ENCODE peak calls at places on chromosomes 11 and 22, in ten cellular contexts. F, E, A, X, Y, M, U, R, N and J are unnamed samples.

GRCh38 chr22:48925450-48925849 is 902.2 kb downstream of the BRD1 start:
- DNase-seq in F (no peak), E (no peak), A (no peak), X (no peak), Y (peak), M (no peak), U (no peak), R (no peak), N (no peak), J (no peak)

GRCh38 chr22:32660292-32660691 is 141.2 kb upstream of the TIMP3 start:
- DNase-seq in F (peak), E (no peak), A (peak), X (peak), Y (peak), M (peak), U (peak), R (no peak), N (peak), J (peak)

GRCh38 chr22:37604875-37605274 is 3.8 kb upstream of the GGA1 start:
- DNase-seq in F (no peak), E (no peak), A (no peak), X (no peak), Y (peak), M (peak), U (no peak), R (no peak), N (no peak), J (no peak)

GRCh38 chr11:129320485-129320884 is 55.2 kb upstream of the BARX2 start:
- DNase-seq in F (no peak), E (no peak), A (no peak), X (no peak), Y (no peak), M (no peak), U (no peak), R (no peak), N (no peak), J (no peak)

GRCh38 chr11:46555269-46556054 is 38.4 kb downstream of the AMBRA1 start:
- DNase-seq in F (no peak), E (peak), A (no peak), X (peak), Y (peak), M (no peak), U (no peak), R (no peak), N (no peak), J (no peak)

GRCh38 chr11:68598816-68599653 is 85.3 kb upstream of the GAL start:
- DNase-seq in F (no peak), E (no peak), A (no peak), X (no peak), Y (no peak), M (no peak), U (no peak), R (no peak), N (no peak), J (no peak)

GRCh38 chr11:94750319-94751215 is 17.6 kb upstream of the AMOTL1 start:
- DNase-seq in F (no peak), E (no peak), A (no peak), X (no peak), Y (no peak), M (no peak), U (peak), R (no peak), N (peak), J (no peak)

GRCh38 chr11:35681181-35681767 is 18.7 kb downstream of the TRIM44 start:
- DNase-seq in F (no peak), E (no peak), A (no peak), X (no peak), Y (no peak), M (no peak), U (no peak), R (no peak), N (no peak), J (no peak)

GRCh38 chr22:39928556-39929401 is 27.9 kb downstream of the GRAP2 start:
- DNase-seq in F (no peak), E (no peak), A (no peak), X (no peak), Y (no peak), M (no peak), U (no peak), R (no peak), N (no peak), J (no peak)

GRCh38 chr11:46393231-46393616 is 1.6 kb upstream of the CHRM4 start:
- DNase-seq in F (no peak), E (no peak), A (no peak), X (no peak), Y (no peak), M (no peak), U (no peak), R (no peak), N (no peak), J (no peak)

GRCh38 chr22:23098718-23099524 is 28.6 kb downstream of the GNAZ start:
- DNase-seq in F (no peak), E (no peak), A (peak), X (no peak), Y (no peak), M (no peak), U (peak), R (no peak), N (no peak), J (no peak)

GRCh38 chr22:27885977-27886842 is 32.8 kb downstream of the PITPNB start:
- DNase-seq in F (peak), E (no peak), A (no peak), X (peak), Y (peak), M (no peak), U (no peak), R (peak), N (no peak), J (peak)

GRCh38 chr11:42237701-42238235 is 778.3 kb upstream of the LRRC4C start:
- DNase-seq in F (no peak), E (no peak), A (no peak), X (no peak), Y (no peak), M (no peak), U (no peak), R (no peak), N (no peak), J (no peak)

GRCh38 chr22:38835888-38836301 is 7.9 kb downstream of the NPTXR start:
- DNase-seq in F (no peak), E (no peak), A (no peak), X (no peak), Y (no peak), M (no peak), U (no peak), R (no peak), N (no peak), J (no peak)

GRCh38 chr22:38531251-38531956 is 25.3 kb upstream of the DDX17 start:
- DNase-seq in F (no peak), E (no peak), A (no peak), X (no peak), Y (no peak), M (no peak), U (no peak), R (no peak), N (no peak), J (no peak)